ENCODE peak calls at places on chromosomes 12 and 14, in four cellular contexts. F is HFF-Myc, P is dermis microvascular lymphatic vessel endothelial cell, E is neural crest cell. I is an unnamed sample.

GRCh38 chr12:2963760-2964292 is 4.6 kb downstream of the TEAD4 start:
- DNase-seq in P (peak; percentile 77), F (no peak), E (no peak), I (peak; percentile 53)

GRCh38 chr12:70744133-70744532 is 106.9 kb upstream of the PTPRB start:
- DNase-seq in F (no peak), P (no peak), E (no peak), I (no peak)

GRCh38 chr12:104792570-104792969 is 165.5 kb downstream of the SLC41A2 start:
- DNase-seq in F (peak; percentile 60), E (no peak), P (peak; percentile 29), I (no peak)

GRCh38 chr14:94571395-94571794 is 9.8 kb upstream of the SERPINA5 start:
- DNase-seq in P (no peak), F (no peak), E (no peak), I (peak; percentile 20)

GRCh38 chr12:27966870-27967269 is 5.7 kb downstream of the PTHLH start:
- DNase-seq in F (peak; percentile 96), P (peak; percentile 85), E (no peak), I (no peak)

GRCh38 chr12:57175428-57176138 is 28.2 kb upstream of the LRP1-AS start:
- DNase-seq in F (no peak), P (peak; percentile 60), E (peak; percentile 84), I (peak; percentile 76)

GRCh38 chr14:103227076-103227475 is 103.8 kb downstream of the TNFAIP2 start:
- DNase-seq in E (no peak), F (no peak), P (no peak), I (no peak)

GRCh38 chr12:107571492-107571891 is 114.1 kb upstream of the PWP1 start:
- DNase-seq in E (no peak), P (no peak), F (no peak), I (no peak)

GRCh38 chr12:123571343-123571813 is 13.0 kb upstream of the TMED2 start:
- DNase-seq in F (no peak), E (no peak), P (peak; percentile 30), I (peak; percentile 27)